ENCODE peak calls at places on chromosomes 7 and 10, in eight cellular contexts. F is NB4, A is heart left ventricle, E is IMR-90, P is hepatocyte, J is RWPE1, B is fibroblast of the aortic adventitia, V is AG09309. I is an unnamed sample.

GRCh38 chr7:28509256-28510021 is 97.1 kb downstream of the CREB5 start:
- DNase-seq in F (no peak), A (no peak), E (no peak), P (no peak), J (no peak), B (peak), V (no peak), I (peak)

GRCh38 chr10:124943301-124944092 is 1.6 kb downstream of the ZRANB1 start:
- DNase-seq in F (no peak), A (no peak), E (peak), P (no peak), J (peak), B (peak), V (peak), I (peak)

GRCh38 chr10:15211464-15211979 is 43.0 kb upstream of the NMT2 start:
- DNase-seq in F (no peak), A (no peak), E (peak), P (no peak), J (peak), B (peak), V (peak), I (peak)

GRCh38 chr7:1225462-1226154 is 7.1 kb upstream of the UNCX start:
- DNase-seq in F (peak), A (no peak), E (no peak), P (peak), J (peak), B (no peak), V (no peak), I (peak)

GRCh38 chr10:128314691-128315090 is 188.5 kb upstream of the MKI67 start:
- DNase-seq in F (no peak), A (no peak), E (no peak), P (no peak), J (no peak), B (no peak), V (no peak), I (no peak)

GRCh38 chr7:148962515-148962822 is 65.8 kb downstream of the PDIA4 start:
- DNase-seq in F (no peak), A (no peak), E (no peak), P (no peak), J (no peak), B (no peak), V (no peak), I (no peak)

GRCh38 chr7:20532841-20533240 is 82.6 kb upstream of the ABCB5 start:
- DNase-seq in F (no peak), A (no peak), E (no peak), P (no peak), J (no peak), B (peak), V (no peak), I (peak)

GRCh38 chr10:71729023-71729649 is 9.6 kb upstream of the C10orf105 start:
- DNase-seq in F (peak), A (peak), E (no peak), P (no peak), J (peak), B (no peak), V (no peak), I (no peak)

GRCh38 chr7:113421696-113422330 is 303.5 kb upstream of the SMIM30 start:
- DNase-seq in F (peak), A (peak), E (peak), P (peak), J (peak), B (peak), V (peak), I (peak)

GRCh38 chr10:69911571-69912528 is 110.1 kb downstream of the COL13A1 start:
- DNase-seq in F (no peak), A (no peak), E (no peak), P (no peak), J (no peak), B (peak), V (no peak), I (peak)

GRCh38 chr7:55019691-55020480 is 1.1 kb downstream of the EGFR start:
- DNase-seq in F (no peak), A (no peak), E (no peak), P (peak), J (peak), B (no peak), V (no peak), I (no peak)

GRCh38 chr7:913736-914520 is 37.6 kb downstream of the GET4 start:
- DNase-seq in F (no peak), A (no peak), E (no peak), P (no peak), J (peak), B (no peak), V (no peak), I (no peak)

GRCh38 chr10:86523348-86523747 is 1.8 kb upstream of the WAPL start:
- DNase-seq in F (no peak), A (no peak), E (peak), P (no peak), J (peak), B (peak), V (no peak), I (peak)

GRCh38 chr10:18561861-18562551 is 89.4 kb downstream of the NSUN6 start:
- DNase-seq in F (no peak), A (no peak), E (no peak), P (no peak), J (no peak), B (no peak), V (no peak), I (no peak)

GRCh38 chr7:519429-519973 is at the start of gene PDGFA:
- DNase-seq in F (peak), A (peak), E (peak), P (peak), J (no peak), B (peak), V (no peak), I (peak)

GRCh38 chr10:8194050-8194449 is 139.6 kb downstream of the GATA3 start:
- DNase-seq in F (no peak), A (no peak), E (no peak), P (no peak), J (no peak), B (no peak), V (no peak), I (no peak)

GRCh38 chr7:148395990-148396716 is 194.4 kb upstream of the C7orf33 start:
- DNase-seq in F (no peak), A (no peak), E (no peak), P (no peak), J (no peak), B (no peak), V (no peak), I (peak)

GRCh38 chr7:5414876-5415275 is 8.8 kb downstream of the TNRC18 start:
- DNase-seq in F (no peak), A (no peak), E (no peak), P (no peak), J (no peak), B (no peak), V (no peak), I (no peak)

GRCh38 chr7:26626156-26626555 is 238.2 kb downstream of the SKAP2 start:
- DNase-seq in F (no peak), A (no peak), E (no peak), P (no peak), J (no peak), B (no peak), V (no peak), I (no peak)

GRCh38 chr7:24337180-24337579 is 53.2 kb downstream of the NPY start:
- DNase-seq in F (no peak), A (no peak), E (no peak), P (no peak), J (no peak), B (no peak), V (no peak), I (no peak)

GRCh38 chr7:75599244-75599771 is 107.2 kb downstream of the SPDYE5 start:
- DNase-seq in F (no peak), A (no peak), E (no peak), P (no peak), J (no peak), B (no peak), V (no peak), I (no peak)

GRCh38 chr7:2006921-2007381 is 225.8 kb downstream of the MAD1L1 start:
- DNase-seq in F (no peak), A (peak), E (no peak), P (no peak), J (no peak), B (no peak), V (no peak), I (no peak)

GRCh38 chr7:129014501-129015101 is 40.3 kb downstream of the TNPO3 start:
- DNase-seq in F (peak), A (no peak), E (no peak), P (no peak), J (no peak), B (no peak), V (no peak), I (no peak)

GRCh38 chr7:56074371-56074791 is 10.3 kb downstream of the SUMF2 start:
- DNase-seq in F (peak), A (peak), E (peak), P (peak), J (peak), B (peak), V (peak), I (peak)

GRCh38 chr7:3294432-3295100 is 6.5 kb upstream of the SDK1 start:
- DNase-seq in F (no peak), A (no peak), E (no peak), P (peak), J (no peak), B (no peak), V (no peak), I (no peak)

GRCh38 chr10:93751832-93752231 is 5.9 kb upstream of the LGI1 start:
- DNase-seq in F (peak), A (peak), E (peak), P (peak), J (peak), B (peak), V (no peak), I (peak)

GRCh38 chr10:11195017-11195586 is 177.4 kb downstream of the CELF2 start:
- DNase-seq in F (no peak), A (no peak), E (no peak), P (no peak), J (no peak), B (no peak), V (no peak), I (no peak)

GRCh38 chr7:106062006-106062405 is 50.1 kb downstream of the SYPL1 start:
- DNase-seq in F (no peak), A (no peak), E (no peak), P (no peak), J (no peak), B (no peak), V (no peak), I (no peak)

GRCh38 chr7:150420987-150421674 is 29.3 kb upstream of the GIMAP8 start:
- DNase-seq in F (peak), A (peak), E (peak), P (peak), J (peak), B (peak), V (peak), I (peak)

GRCh38 chr7:150415161-150416160 is 35.0 kb upstream of the GIMAP8 start:
- DNase-seq in F (no peak), A (no peak), E (no peak), P (no peak), J (no peak), B (no peak), V (no peak), I (no peak)

GRCh38 chr7:150420242-150420641 is 30.2 kb upstream of the GIMAP8 start:
- DNase-seq in F (no peak), A (no peak), E (no peak), P (peak), J (no peak), B (no peak), V (no peak), I (no peak)

GRCh38 chr7:150417239-150417638 is 33.2 kb upstream of the GIMAP8 start:
- DNase-seq in F (no peak), A (no peak), E (no peak), P (no peak), J (no peak), B (no peak), V (no peak), I (no peak)

DNA sequence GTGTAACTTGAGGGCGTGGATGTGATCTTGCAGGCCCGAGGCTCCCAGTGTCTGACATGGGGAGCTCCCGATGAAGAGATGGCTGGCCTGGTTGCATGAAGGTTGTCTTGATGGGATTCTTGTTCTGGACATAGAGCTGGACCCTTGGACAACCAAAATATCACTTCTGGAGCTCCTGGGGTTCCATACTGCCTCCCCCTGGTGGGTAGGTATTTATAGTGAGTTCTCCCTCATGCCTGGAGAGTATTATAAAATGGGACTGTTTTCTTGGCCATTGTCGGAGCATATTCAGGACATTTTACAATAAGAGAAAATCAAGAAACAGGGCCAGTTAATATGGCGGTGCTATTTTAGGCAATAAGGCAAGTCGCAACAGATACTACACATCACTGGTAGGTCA is 32.6 kb upstream of the GIMAP8 start:
- DNase-seq in F (no peak), A (no peak), E (no peak), P (no peak), J (no peak), B (no peak), V (no peak), I (no peak)
- TF ChIP-seq CTCF in F (peak), A (no peak), E (peak), P (no peak), J (no peak), B (no peak), V (peak), I (peak)

GRCh38 chr7:30743371-30744074 is 8.4 kb upstream of the INMT start:
- DNase-seq in F (peak), A (peak), E (peak), P (peak), J (peak), B (peak), V (no peak), I (peak)
- TF ChIP-seq CTCF in F (no peak), A (peak), E (peak), P (peak), J (no peak), B (peak), V (peak), I (peak)

DNA sequence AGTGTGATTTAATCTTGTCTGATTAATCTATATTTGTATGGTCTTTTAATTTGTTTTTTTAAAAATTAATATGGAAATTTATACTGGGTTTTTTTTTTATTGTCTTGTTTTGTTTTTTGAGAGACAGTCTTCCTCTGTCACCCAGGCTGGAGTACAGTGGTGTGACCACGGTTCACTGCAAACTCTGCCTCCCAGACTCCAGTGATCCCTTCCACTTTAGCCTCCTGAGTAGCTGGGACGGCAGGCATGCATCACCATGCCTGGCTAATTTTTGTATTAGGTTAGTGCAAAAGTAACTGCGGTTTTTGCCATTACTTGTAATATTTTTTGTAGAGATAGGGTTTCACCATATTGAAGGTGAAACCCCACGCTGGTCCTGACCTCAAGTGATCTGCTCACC is 73.1 kb downstream of the TET1 start:
- DNase-seq in F (no peak), A (no peak), E (no peak), P (no peak), J (no peak), B (no peak), V (no peak), I (no peak)
- TF ChIP-seq CTCF in F (no peak), A (no peak), E (no peak), P (no peak), J (no peak), B (no peak), V (no peak), I (no peak)

DNA sequence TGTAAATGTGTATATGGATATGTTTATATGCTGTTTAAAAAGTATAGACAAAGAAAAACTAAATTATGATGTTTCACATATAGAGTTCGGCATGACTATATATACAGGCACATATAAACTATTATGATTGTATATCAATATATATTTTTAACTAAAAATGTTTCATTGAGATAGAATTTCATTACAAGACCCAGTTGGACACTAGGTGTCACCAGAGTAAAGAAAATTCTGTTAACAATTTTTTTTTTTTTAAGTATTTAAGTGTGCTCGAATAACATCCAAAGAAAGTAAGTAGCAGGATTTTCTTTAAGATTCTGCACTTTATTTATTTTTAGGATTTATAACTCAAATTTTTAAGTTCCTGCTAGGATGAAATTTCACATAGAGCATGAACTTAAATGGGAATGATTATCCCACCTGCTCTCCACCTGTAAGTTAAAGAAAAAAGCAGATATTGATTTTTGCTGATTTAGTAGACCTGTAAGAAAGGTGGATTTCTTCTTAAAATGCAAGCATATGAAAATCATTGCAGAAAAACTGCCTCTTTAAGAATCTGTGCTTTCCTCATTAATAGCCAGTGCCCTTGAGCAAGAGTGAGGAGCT is 961.5 kb downstream of the PCDH15 start:
- DNase-seq in F (peak), A (no peak), E (peak), P (peak), J (peak), B (peak), V (no peak), I (peak)
- TF ChIP-seq CTCF in F (no peak), A (peak), E (peak), P (peak), J (peak), B (peak), V (peak), I (peak)

I was measured in fibroblast of pulmonary artery.